ENCODE peak calls at places on chromosomes 11 and 22, in ten cellular contexts. One of them, this sample, is unnamed.

GRCh38 chr22:23904855-23905254 is 10.7 kb downstream of the MIF start:
- DNase-seq in ecto neural progenitor cell: no peak
- DNase-seq in NCI-H1092 treated with DMSO at 0.1 percent for 48 hours: no peak
- DNase-seq in iPS DF 6.9: no peak
- DNase-seq in stimulated activated CD8-positive, alpha-beta memory T cell treated with anti-CD3 and anti-CD28 coated beads, Interleukin-4, amount 100 ng/mL, for 1 hour: no peak
- DNase-seq in brain pericyte: no peak
- DNase-seq in H4: no peak
- DNase-seq in ELR: no peak
- DNase-seq in fibroblast of lung: peak; percentile 19
- DNase-seq in mesenteric fat pad: no peak
- DNase-seq in this sample: no peak

GRCh38 chr11:64359712-64360402 is 895 bp downstream of the RPS6KA4 start:
- DNase-seq in ecto neural progenitor cell: no peak
- DNase-seq in NCI-H1092 treated with DMSO at 0.1 percent for 48 hours: no peak
- DNase-seq in iPS DF 6.9: no peak
- DNase-seq in stimulated activated CD8-positive, alpha-beta memory T cell treated with anti-CD3 and anti-CD28 coated beads, Interleukin-4, amount 100 ng/mL, for 1 hour: no peak
- DNase-seq in brain pericyte: no peak
- DNase-seq in H4: no peak
- DNase-seq in ELR: no peak
- DNase-seq in fibroblast of lung: no peak
- DNase-seq in mesenteric fat pad: no peak
- DNase-seq in this sample: no peak

GRCh38 chr11:95154514-95154913 is 64.9 kb downstream of the ENDOD1 start:
- DNase-seq in ecto neural progenitor cell: peak; percentile 66
- DNase-seq in NCI-H1092 treated with DMSO at 0.1 percent for 48 hours: peak; percentile 80
- DNase-seq in iPS DF 6.9: no peak
- DNase-seq in stimulated activated CD8-positive, alpha-beta memory T cell treated with anti-CD3 and anti-CD28 coated beads, Interleukin-4, amount 100 ng/mL, for 1 hour: no peak
- DNase-seq in brain pericyte: no peak
- DNase-seq in H4: peak; percentile 67
- DNase-seq in ELR: peak; percentile 51
- DNase-seq in fibroblast of lung: peak; percentile 66
- DNase-seq in mesenteric fat pad: no peak
- DNase-seq in this sample: no peak

GRCh38 chr11:123628936-123629683 is 25.3 kb downstream of the SCN3B start:
- DNase-seq in ecto neural progenitor cell: no peak
- DNase-seq in NCI-H1092 treated with DMSO at 0.1 percent for 48 hours: no peak
- DNase-seq in iPS DF 6.9: no peak
- DNase-seq in stimulated activated CD8-positive, alpha-beta memory T cell treated with anti-CD3 and anti-CD28 coated beads, Interleukin-4, amount 100 ng/mL, for 1 hour: no peak
- DNase-seq in brain pericyte: no peak
- DNase-seq in H4: no peak
- DNase-seq in ELR: peak; percentile 90
- DNase-seq in fibroblast of lung: peak; percentile 47
- DNase-seq in mesenteric fat pad: no peak
- DNase-seq in this sample: no peak

GRCh38 chr11:82980292-82980691 is 78.8 kb downstream of the DDIAS start:
- DNase-seq in ecto neural progenitor cell: no peak
- DNase-seq in NCI-H1092 treated with DMSO at 0.1 percent for 48 hours: no peak
- DNase-seq in iPS DF 6.9: no peak
- DNase-seq in stimulated activated CD8-positive, alpha-beta memory T cell treated with anti-CD3 and anti-CD28 coated beads, Interleukin-4, amount 100 ng/mL, for 1 hour: no peak
- DNase-seq in brain pericyte: no peak
- DNase-seq in H4: peak; percentile 23
- DNase-seq in ELR: peak; percentile 94
- DNase-seq in fibroblast of lung: peak; percentile 43
- DNase-seq in mesenteric fat pad: no peak
- DNase-seq in this sample: no peak

GRCh38 chr22:49673048-49673447 is 154.6 kb downstream of the BRD1 start:
- DNase-seq in ecto neural progenitor cell: peak; percentile 44
- DNase-seq in NCI-H1092 treated with DMSO at 0.1 percent for 48 hours: no peak
- DNase-seq in iPS DF 6.9: no peak
- DNase-seq in stimulated activated CD8-positive, alpha-beta memory T cell treated with anti-CD3 and anti-CD28 coated beads, Interleukin-4, amount 100 ng/mL, for 1 hour: no peak
- DNase-seq in brain pericyte: no peak
- DNase-seq in H4: no peak
- DNase-seq in ELR: no peak
- DNase-seq in fibroblast of lung: no peak
- DNase-seq in mesenteric fat pad: peak; percentile 78
- DNase-seq in this sample: no peak

GRCh38 chr11:122113836-122114235 is 2.2 kb downstream of the BLID start:
- DNase-seq in ecto neural progenitor cell: no peak
- DNase-seq in NCI-H1092 treated with DMSO at 0.1 percent for 48 hours: no peak
- DNase-seq in iPS DF 6.9: no peak
- DNase-seq in stimulated activated CD8-positive, alpha-beta memory T cell treated with anti-CD3 and anti-CD28 coated beads, Interleukin-4, amount 100 ng/mL, for 1 hour: no peak
- DNase-seq in brain pericyte: no peak
- DNase-seq in H4: no peak
- DNase-seq in ELR: no peak
- DNase-seq in fibroblast of lung: peak; percentile 80
- DNase-seq in mesenteric fat pad: no peak
- DNase-seq in this sample: no peak

GRCh38 chr11:86802601-86803051 is 2.3 kb downstream of the PRSS23 start:
- DNase-seq in ecto neural progenitor cell: no peak
- DNase-seq in NCI-H1092 treated with DMSO at 0.1 percent for 48 hours: peak; percentile 32
- DNase-seq in iPS DF 6.9: no peak
- DNase-seq in stimulated activated CD8-positive, alpha-beta memory T cell treated with anti-CD3 and anti-CD28 coated beads, Interleukin-4, amount 100 ng/mL, for 1 hour: no peak
- DNase-seq in brain pericyte: no peak
- DNase-seq in H4: peak; percentile 64
- DNase-seq in ELR: peak; percentile 87
- DNase-seq in fibroblast of lung: peak; percentile 66
- DNase-seq in mesenteric fat pad: no peak
- DNase-seq in this sample: peak; percentile 33

GRCh38 chr11:93067881-93068390 is 98.5 kb downstream of the MTNR1B start:
- DNase-seq in ecto neural progenitor cell: no peak
- DNase-seq in NCI-H1092 treated with DMSO at 0.1 percent for 48 hours: no peak
- DNase-seq in iPS DF 6.9: no peak
- DNase-seq in stimulated activated CD8-positive, alpha-beta memory T cell treated with anti-CD3 and anti-CD28 coated beads, Interleukin-4, amount 100 ng/mL, for 1 hour: no peak
- DNase-seq in brain pericyte: no peak
- DNase-seq in H4: no peak
- DNase-seq in ELR: no peak
- DNase-seq in fibroblast of lung: no peak
- DNase-seq in mesenteric fat pad: no peak
- DNase-seq in this sample: no peak

GRCh38 chr11:128720522-128720985 is 26.7 kb downstream of the FLI1 start:
- DNase-seq in ecto neural progenitor cell: peak; percentile 75
- DNase-seq in NCI-H1092 treated with DMSO at 0.1 percent for 48 hours: no peak
- DNase-seq in iPS DF 6.9: no peak
- DNase-seq in stimulated activated CD8-positive, alpha-beta memory T cell treated with anti-CD3 and anti-CD28 coated beads, Interleukin-4, amount 100 ng/mL, for 1 hour: no peak
- DNase-seq in brain pericyte: no peak
- DNase-seq in H4: no peak
- DNase-seq in ELR: no peak
- DNase-seq in fibroblast of lung: no peak
- DNase-seq in mesenteric fat pad: no peak
- DNase-seq in this sample: no peak

GRCh38 chr11:69393865-69394233 is 87.6 kb upstream of the LINC01488 start:
- DNase-seq in ecto neural progenitor cell: no peak
- DNase-seq in NCI-H1092 treated with DMSO at 0.1 percent for 48 hours: no peak
- DNase-seq in iPS DF 6.9: no peak
- DNase-seq in stimulated activated CD8-positive, alpha-beta memory T cell treated with anti-CD3 and anti-CD28 coated beads, Interleukin-4, amount 100 ng/mL, for 1 hour: no peak
- DNase-seq in brain pericyte: no peak
- DNase-seq in H4: no peak
- DNase-seq in ELR: no peak
- DNase-seq in fibroblast of lung: no peak
- DNase-seq in mesenteric fat pad: no peak
- DNase-seq in this sample: no peak

GRCh38 chr22:36225333-36225922 is 13.9 kb downstream of the APOL2 start:
- DNase-seq in ecto neural progenitor cell: no peak
- DNase-seq in NCI-H1092 treated with DMSO at 0.1 percent for 48 hours: no peak
- DNase-seq in iPS DF 6.9: no peak
- DNase-seq in stimulated activated CD8-positive, alpha-beta memory T cell treated with anti-CD3 and anti-CD28 coated beads, Interleukin-4, amount 100 ng/mL, for 1 hour: no peak
- DNase-seq in brain pericyte: no peak
- DNase-seq in H4: no peak
- DNase-seq in ELR: no peak
- DNase-seq in fibroblast of lung: no peak
- DNase-seq in mesenteric fat pad: no peak
- DNase-seq in this sample: no peak

GRCh38 chr11:81039916-81040530 is 1599.2 kb upstream of the TENM4 start:
- DNase-seq in ecto neural progenitor cell: no peak
- DNase-seq in NCI-H1092 treated with DMSO at 0.1 percent for 48 hours: no peak
- DNase-seq in iPS DF 6.9: no peak
- DNase-seq in stimulated activated CD8-positive, alpha-beta memory T cell treated with anti-CD3 and anti-CD28 coated beads, Interleukin-4, amount 100 ng/mL, for 1 hour: no peak
- DNase-seq in brain pericyte: no peak
- DNase-seq in H4: no peak
- DNase-seq in ELR: no peak
- DNase-seq in fibroblast of lung: no peak
- DNase-seq in mesenteric fat pad: no peak
- DNase-seq in this sample: no peak

GRCh38 chr11:108370990-108371389 is 96.3 kb downstream of the C11orf65 start:
- DNase-seq in ecto neural progenitor cell: no peak
- DNase-seq in NCI-H1092 treated with DMSO at 0.1 percent for 48 hours: no peak
- DNase-seq in iPS DF 6.9: no peak
- DNase-seq in stimulated activated CD8-positive, alpha-beta memory T cell treated with anti-CD3 and anti-CD28 coated beads, Interleukin-4, amount 100 ng/mL, for 1 hour: no peak
- DNase-seq in brain pericyte: no peak
- DNase-seq in H4: no peak
- DNase-seq in ELR: peak; percentile 21
- DNase-seq in fibroblast of lung: no peak
- DNase-seq in mesenteric fat pad: no peak
- DNase-seq in this sample: no peak

GRCh38 chr11:121091492-121092179 is 9.4 kb upstream of the TECTA start:
- DNase-seq in ecto neural progenitor cell: no peak
- DNase-seq in NCI-H1092 treated with DMSO at 0.1 percent for 48 hours: no peak
- DNase-seq in iPS DF 6.9: no peak
- DNase-seq in stimulated activated CD8-positive, alpha-beta memory T cell treated with anti-CD3 and anti-CD28 coated beads, Interleukin-4, amount 100 ng/mL, for 1 hour: no peak
- DNase-seq in brain pericyte: no peak
- DNase-seq in H4: no peak
- DNase-seq in ELR: no peak
- DNase-seq in fibroblast of lung: no peak
- DNase-seq in mesenteric fat pad: no peak
- DNase-seq in this sample: no peak

GRCh38 chr11:133946541-133947297 is 10.0 kb downstream of the IGSF9B start:
- DNase-seq in ecto neural progenitor cell: no peak
- DNase-seq in NCI-H1092 treated with DMSO at 0.1 percent for 48 hours: peak; percentile 82
- DNase-seq in iPS DF 6.9: no peak
- DNase-seq in stimulated activated CD8-positive, alpha-beta memory T cell treated with anti-CD3 and anti-CD28 coated beads, Interleukin-4, amount 100 ng/mL, for 1 hour: no peak
- DNase-seq in brain pericyte: no peak
- DNase-seq in H4: no peak
- DNase-seq in ELR: no peak
- DNase-seq in fibroblast of lung: no peak
- DNase-seq in mesenteric fat pad: no peak
- DNase-seq in this sample: no peak

GRCh38 chr11:1749787-1750351 is 526 bp downstream of the IFITM10 start:
- DNase-seq in ecto neural progenitor cell: no peak
- DNase-seq in NCI-H1092 treated with DMSO at 0.1 percent for 48 hours: no peak
- DNase-seq in iPS DF 6.9: no peak
- DNase-seq in stimulated activated CD8-positive, alpha-beta memory T cell treated with anti-CD3 and anti-CD28 coated beads, Interleukin-4, amount 100 ng/mL, for 1 hour: no peak
- DNase-seq in brain pericyte: no peak
- DNase-seq in H4: peak; percentile 95
- DNase-seq in ELR: peak; percentile 74
- DNase-seq in fibroblast of lung: peak; percentile 58
- DNase-seq in mesenteric fat pad: no peak
- DNase-seq in this sample: no peak

GRCh38 chr11:839875-840617 is 2.3 kb downstream of the POLR2L start:
- DNase-seq in ecto neural progenitor cell: no peak
- DNase-seq in NCI-H1092 treated with DMSO at 0.1 percent for 48 hours: no peak
- DNase-seq in iPS DF 6.9: no peak
- DNase-seq in stimulated activated CD8-positive, alpha-beta memory T cell treated with anti-CD3 and anti-CD28 coated beads, Interleukin-4, amount 100 ng/mL, for 1 hour: no peak
- DNase-seq in brain pericyte: no peak
- DNase-seq in H4: no peak
- DNase-seq in ELR: peak; percentile 49
- DNase-seq in fibroblast of lung: no peak
- DNase-seq in mesenteric fat pad: no peak
- DNase-seq in this sample: no peak

GRCh38 chr22:38230108-38230825 is 28.5 kb downstream of the MAFF start:
- DNase-seq in ecto neural progenitor cell: no peak
- DNase-seq in NCI-H1092 treated with DMSO at 0.1 percent for 48 hours: no peak
- DNase-seq in iPS DF 6.9: no peak
- DNase-seq in stimulated activated CD8-positive, alpha-beta memory T cell treated with anti-CD3 and anti-CD28 coated beads, Interleukin-4, amount 100 ng/mL, for 1 hour: no peak
- DNase-seq in brain pericyte: no peak
- DNase-seq in H4: peak; percentile 68
- DNase-seq in ELR: no peak
- DNase-seq in fibroblast of lung: peak; percentile 47
- DNase-seq in mesenteric fat pad: no peak
- DNase-seq in this sample: peak; percentile 18

GRCh38 chr22:27726726-27727449 is 74.7 kb downstream of the MN1 start:
- DNase-seq in ecto neural progenitor cell: no peak
- DNase-seq in NCI-H1092 treated with DMSO at 0.1 percent for 48 hours: no peak
- DNase-seq in iPS DF 6.9: no peak
- DNase-seq in stimulated activated CD8-positive, alpha-beta memory T cell treated with anti-CD3 and anti-CD28 coated beads, Interleukin-4, amount 100 ng/mL, for 1 hour: no peak
- DNase-seq in brain pericyte: no peak
- DNase-seq in H4: peak; percentile 87
- DNase-seq in ELR: peak; percentile 72
- DNase-seq in fibroblast of lung: peak; percentile 70
- DNase-seq in mesenteric fat pad: no peak
- DNase-seq in this sample: no peak

GRCh38 chr11:74025467-74026166 is 16.7 kb upstream of the UCP3 start:
- DNase-seq in ecto neural progenitor cell: no peak
- DNase-seq in NCI-H1092 treated with DMSO at 0.1 percent for 48 hours: no peak
- DNase-seq in iPS DF 6.9: no peak
- DNase-seq in stimulated activated CD8-positive, alpha-beta memory T cell treated with anti-CD3 and anti-CD28 coated beads, Interleukin-4, amount 100 ng/mL, for 1 hour: no peak
- DNase-seq in brain pericyte: no peak
- DNase-seq in H4: no peak
- DNase-seq in ELR: peak; percentile 85
- DNase-seq in fibroblast of lung: peak; percentile 70
- DNase-seq in mesenteric fat pad: no peak
- DNase-seq in this sample: no peak

GRCh38 chr22:36027960-36028645 is 521 bp downstream of the RBFOX2 start:
- DNase-seq in ecto neural progenitor cell: no peak
- DNase-seq in NCI-H1092 treated with DMSO at 0.1 percent for 48 hours: peak; percentile 33
- DNase-seq in iPS DF 6.9: no peak
- DNase-seq in stimulated activated CD8-positive, alpha-beta memory T cell treated with anti-CD3 and anti-CD28 coated beads, Interleukin-4, amount 100 ng/mL, for 1 hour: no peak
- DNase-seq in brain pericyte: no peak
- DNase-seq in H4: no peak
- DNase-seq in ELR: no peak
- DNase-seq in fibroblast of lung: no peak
- DNase-seq in mesenteric fat pad: peak; percentile 91
- DNase-seq in this sample: no peak

GRCh38 chr11:127226376-127226775 is 225.8 kb upstream of the KIRREL3 start:
- DNase-seq in ecto neural progenitor cell: no peak
- DNase-seq in NCI-H1092 treated with DMSO at 0.1 percent for 48 hours: no peak
- DNase-seq in iPS DF 6.9: no peak
- DNase-seq in stimulated activated CD8-positive, alpha-beta memory T cell treated with anti-CD3 and anti-CD28 coated beads, Interleukin-4, amount 100 ng/mL, for 1 hour: no peak
- DNase-seq in brain pericyte: no peak
- DNase-seq in H4: no peak
- DNase-seq in ELR: no peak
- DNase-seq in fibroblast of lung: no peak
- DNase-seq in mesenteric fat pad: no peak
- DNase-seq in this sample: no peak

GRCh38 chr11:114308689-114309089 is 12.5 kb downstream of the NNMT start:
- DNase-seq in ecto neural progenitor cell: no peak
- DNase-seq in NCI-H1092 treated with DMSO at 0.1 percent for 48 hours: no peak
- DNase-seq in iPS DF 6.9: no peak
- DNase-seq in stimulated activated CD8-positive, alpha-beta memory T cell treated with anti-CD3 and anti-CD28 coated beads, Interleukin-4, amount 100 ng/mL, for 1 hour: no peak
- DNase-seq in brain pericyte: no peak
- DNase-seq in H4: no peak
- DNase-seq in ELR: no peak
- DNase-seq in fibroblast of lung: peak; percentile 62
- DNase-seq in mesenteric fat pad: no peak
- DNase-seq in this sample: no peak